ENCODE peak calls at places on chromosomes 5 and 9, in ten cellular contexts. Q is stomach, S is sigmoid colon, I is GM12878, T is ovary, O is esophagus muscularis mucosa, W is transverse colon, D is H1, M is A549, C is tibial nerve. F is an unnamed sample.

GRCh38 chr5:43140286-43140685 is 19.6 kb downstream of the ZNF131 start:
- DNase-seq in M (no peak), I (no peak), C (no peak), S (no peak), O (no peak), Q (no peak), W (no peak), D (no peak), T (no peak), F (no peak)

GRCh38 chr9:136644593-136645342 is 17.9 kb upstream of the EGFL7 start:
- DNase-seq in O (no peak), Q (peak; percentile 52), I (no peak), D (no peak), W (peak; percentile 58), C (peak; percentile 65), T (no peak), S (peak; percentile 85), M (peak; percentile 88), F (no peak)

GRCh38 chr5:59092758-59093157 is 509.9 kb downstream of the RAB3C start:
- DNase-seq in O (no peak), I (no peak), M (no peak), D (no peak), W (no peak), Q (no peak), C (no peak), T (no peak), S (no peak), F (no peak)

GRCh38 chr9:124349267-124349666 is 66.0 kb downstream of the PSMB7 start:
- DNase-seq in O (no peak), M (no peak), I (no peak), Q (no peak), S (no peak), T (no peak), C (no peak), W (no peak), D (no peak), F (no peak)

GRCh38 chr5:10648806-10649517 is 85.1 kb downstream of the ANKRD33B start:
- DNase-seq in T (no peak), W (no peak), D (no peak), O (no peak), C (no peak), I (no peak), Q (peak; percentile 21), S (peak; percentile 47), M (no peak), F (peak; percentile 60)

GRCh38 chr5:157857821-157858526 is 971 bp downstream of the CLINT1 start:
- DNase-seq in D (no peak), M (no peak), C (no peak), T (no peak), W (no peak), Q (no peak), I (no peak), S (no peak), O (peak; percentile 85), F (no peak)

GRCh38 chr9:132237481-132237880 is 75.6 kb downstream of the NTNG2 start:
- DNase-seq in M (peak; percentile 37), W (no peak), D (no peak), S (no peak), Q (no peak), C (no peak), T (no peak), O (no peak), I (no peak), F (no peak)

GRCh38 chr5:84372066-84372700 is 12.5 kb downstream of the EDIL3 start:
- DNase-seq in Q (no peak), M (no peak), T (no peak), S (no peak), I (no peak), C (no peak), D (no peak), O (no peak), W (no peak), F (no peak)

GRCh38 chr9:117715411-117715989 is 11.3 kb downstream of the TLR4 start:
- DNase-seq in T (no peak), M (no peak), D (no peak), S (no peak), W (no peak), O (no peak), Q (no peak), C (no peak), I (no peak), F (no peak)

GRCh38 chr5:96143450-96143849 is 181.8 kb upstream of the ELL2 start:
- DNase-seq in M (no peak), D (no peak), Q (no peak), C (no peak), W (no peak), I (no peak), S (no peak), T (no peak), O (no peak), F (no peak)
- H3K27ac ChIP-seq in M (peak overlapping the region; percentile 54), D (no peak overlapping the region), Q (no peak overlapping the region), C (no peak overlapping the region), W (peak overlapping the region; percentile 57), I (no peak overlapping the region), S (no peak overlapping the region), T (no peak overlapping the region), O (no peak overlapping the region), F (peak overlapping the region; percentile 21)

DNA sequence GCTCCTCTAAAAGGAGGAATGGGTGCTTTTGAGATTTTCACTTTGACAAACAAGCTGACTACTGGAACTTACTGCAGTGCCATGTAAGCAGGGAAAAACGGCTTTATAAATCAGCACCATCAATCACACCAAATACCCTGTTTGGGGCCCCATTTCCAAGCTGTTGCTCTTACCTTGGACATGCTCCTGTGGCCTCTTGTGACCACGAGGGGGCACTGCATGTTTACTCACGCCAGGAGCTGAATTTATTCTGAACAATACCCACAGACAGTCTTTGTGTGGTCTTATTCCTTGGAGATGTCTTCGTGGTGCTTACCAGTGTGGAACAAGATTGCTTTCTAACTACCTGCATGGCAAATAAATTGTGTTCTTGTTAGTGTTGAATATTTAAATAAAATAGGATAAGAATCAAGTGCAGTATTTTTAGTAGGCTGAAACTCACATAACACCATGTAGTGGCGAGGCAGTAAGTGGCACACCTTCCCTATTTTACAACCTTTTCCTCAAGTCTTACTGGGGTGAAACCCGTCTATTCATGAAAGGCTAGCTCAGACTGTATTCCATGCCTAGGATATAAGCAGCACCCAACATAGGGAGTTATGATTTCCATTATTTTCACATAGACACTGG is 155.5 kb upstream of the NMUR2 start:
- DNase-seq in T (no peak), C (peak; percentile 37), D (peak; percentile 41), Q (peak; percentile 70), W (peak; percentile 46), S (no peak), O (no peak), I (no peak), M (peak; percentile 4), F (no peak)
- TF ChIP-seq EP300 in T (no peak), C (no peak), D (no peak), Q (no peak), W (no peak), S (no peak), O (no peak), I (no peak), M (no peak), F (no peak)

GRCh38 chr9:87354176-87354575 is 143.5 kb upstream of the DAPK1 start:
- DNase-seq in M (no peak), O (no peak), W (no peak), S (no peak), Q (no peak), T (no peak), I (no peak), C (no peak), D (no peak), F (no peak)

GRCh38 chr9:87346061-87346665 is 151.5 kb upstream of the DAPK1 start:
- DNase-seq in T (no peak), I (no peak), D (no peak), O (peak; percentile 68), S (no peak), C (no peak), W (no peak), Q (no peak), M (no peak), F (no peak)

DNA sequence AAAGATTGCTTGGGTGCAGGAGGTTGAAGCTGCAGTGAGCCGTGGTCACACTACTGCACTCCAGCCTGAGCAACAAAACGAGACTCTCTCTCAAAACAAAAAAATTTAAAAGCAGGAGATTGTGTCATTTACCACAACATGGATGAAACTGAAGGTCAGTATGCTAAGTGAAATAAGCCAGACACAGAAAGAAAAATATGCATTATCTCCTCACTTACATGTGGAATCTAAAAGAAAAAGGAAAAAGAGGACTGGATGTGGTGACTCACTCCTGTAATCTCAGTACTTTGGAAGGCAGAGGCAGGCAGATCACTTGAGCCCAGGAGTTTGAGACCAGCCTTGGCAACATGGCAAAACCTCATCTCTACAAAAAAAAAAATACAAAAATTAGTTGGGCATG is 146.8 kb upstream of the DAPK1 start:
- DNase-seq in I (no peak), W (no peak), D (no peak), O (no peak), Q (no peak), S (no peak), T (no peak), C (no peak), M (no peak), F (no peak)
- H3K27ac ChIP-seq in I (no peak overlapping the region), W (no peak overlapping the region), D (no peak overlapping the region), O (no peak overlapping the region), Q (no peak overlapping the region), S (no peak overlapping the region), T (peak overlapping the region; percentile 26), C (no peak overlapping the region), M (no peak overlapping the region), F (no peak overlapping the region)

DNA sequence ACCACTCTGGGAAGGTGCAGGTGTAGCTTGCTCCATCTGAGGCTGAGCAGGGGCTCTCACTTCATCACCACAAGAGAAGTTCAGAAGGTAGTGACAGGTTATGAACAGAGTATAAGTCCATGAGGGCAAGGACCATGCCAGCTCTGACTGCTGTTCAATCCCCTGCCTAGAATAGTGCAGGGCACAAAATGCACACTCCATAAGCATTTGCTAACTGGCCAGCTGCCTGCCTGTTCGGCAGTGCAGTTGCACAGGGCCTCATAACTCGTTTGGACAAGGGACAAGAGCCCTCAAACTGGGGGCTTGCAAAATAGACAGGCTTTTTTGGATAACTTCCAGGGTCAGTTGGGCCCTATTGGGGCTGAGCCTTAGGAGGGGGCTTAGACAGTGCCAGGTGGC is 21.1 kb downstream of the SPARC start:
- DNase-seq in D (no peak), O (no peak), W (no peak), Q (no peak), M (no peak), S (no peak), T (no peak), I (no peak), C (no peak), F (no peak)
- TF ChIP-seq EP300 in D (no peak), O (no peak), W (no peak), Q (no peak), M (no peak), S (no peak), T (no peak), I (no peak), C (no peak), F (no peak)

GRCh38 chr9:133477461-133477860 is 1.4 kb downstream of the SLC2A6 start:
- DNase-seq in I (no peak), D (no peak), T (no peak), O (no peak), S (no peak), Q (no peak), W (no peak), C (no peak), M (no peak), F (no peak)
- H3K27ac ChIP-seq in I (peak overlapping the region; percentile 83), D (no peak overlapping the region), T (no peak overlapping the region), O (no peak overlapping the region), S (no peak overlapping the region), Q (no peak overlapping the region), W (no peak overlapping the region), C (no peak overlapping the region), M (no peak overlapping the region), F (no peak overlapping the region)

GRCh38 chr5:7638456-7638855 is 212.5 kb downstream of the CFAP90 start:
- DNase-seq in D (no peak), T (no peak), Q (no peak), W (no peak), S (peak; percentile 65), I (no peak), O (peak; percentile 34), C (no peak), M (no peak), F (no peak)
- TF ChIP-seq EP300 in D (no peak), T (no peak), Q (no peak), W (no peak), S (no peak), I (no peak), O (no peak), C (no peak), M (no peak), F (no peak)